ENCODE peak calls at places on chromosomes 11 and 22, in six cellular contexts. F is brain microvascular endothelial cell; R is ACHN; K is activated T-helper 9 cell treated with anti-CD3 and anti-CD28 coated beads, Interleukin-2, amount 50 U/mL, for 16 hours; O is lower lobe of right lung; W is NCI-H460. J is an unnamed sample.

GRCh38 chr22:48175721-48176120 is 1413.3 kb downstream of the TBC1D22A start:
- DNase-seq in F (no peak), K (no peak), W (no peak), R (no peak), O (no peak), J (no peak)

GRCh38 chr22:22032906-22033802 is 50.6 kb upstream of the TOP3B start:
- DNase-seq in O (no peak), R (no peak), K (no peak), W (no peak), F (no peak), J (no peak)

GRCh38 chr22:42990131-42990838 is 24.7 kb downstream of the PACSIN2 start:
- DNase-seq in F (peak), W (peak), O (no peak), K (no peak), R (peak), J (no peak)

GRCh38 chr22:40036591-40037225 is 42.0 kb downstream of the FAM83F start:
- DNase-seq in F (peak), K (peak), O (peak), W (peak), R (peak), J (peak)

GRCh38 chr11:279966-280761 is 2.0 kb downstream of the NLRP6 start:
- DNase-seq in W (no peak), F (no peak), R (peak), K (no peak), O (peak), J (no peak)

GRCh38 chr22:47633111-47633510 is 870.7 kb downstream of the TBC1D22A start:
- DNase-seq in F (no peak), R (no peak), O (no peak), K (no peak), W (no peak), J (no peak)

GRCh38 chr11:2433106-2433925 is 11.0 kb downstream of the TRPM5 start:
- DNase-seq in R (no peak), O (peak), K (no peak), W (no peak), F (no peak), J (no peak)

GRCh38 chr22:21961886-21962654 is 9.4 kb upstream of the PPM1F start:
- DNase-seq in K (no peak), W (no peak), R (no peak), F (peak), O (no peak), J (no peak)

GRCh38 chr11:68137833-68138232 is 16.6 kb upstream of the CHKA start:
- DNase-seq in R (no peak), W (no peak), O (no peak), K (no peak), F (no peak), J (no peak)

GRCh38 chr11:61297741-61298140 is 2.6 kb upstream of the VWCE start:
- DNase-seq in R (peak), F (peak), K (no peak), W (no peak), O (no peak), J (no peak)

GRCh38 chr11:15159085-15159484 is 44.4 kb downstream of the INSC start:
- DNase-seq in R (peak), O (no peak), W (no peak), F (peak), K (no peak), J (peak)

GRCh38 chr11:10930961-10931760 is 73.3 kb upstream of the ZBED5 start:
- DNase-seq in O (peak), K (peak), R (peak), W (peak), F (peak), J (no peak)

GRCh38 chr22:38718414-38718813 is 12.7 kb downstream of the GTPBP1 start:
- DNase-seq in K (no peak), R (peak), W (peak), O (peak), F (peak), J (peak)

GRCh38 chr11:69892986-69893555 is 73.9 kb upstream of the FGF3 start:
- DNase-seq in F (no peak), K (no peak), R (no peak), O (peak), W (no peak), J (no peak)

GRCh38 chr22:17303840-17304779 is 65.2 kb upstream of the CECR2 start:
- DNase-seq in R (no peak), F (no peak), K (peak), O (no peak), W (no peak), J (no peak)

GRCh38 chr11:70656293-70656692 is 258.0 kb downstream of the CTTN start:
- DNase-seq in K (no peak), O (no peak), W (no peak), R (no peak), F (no peak), J (no peak)

GRCh38 chr11:108975641-108976071 is 310.8 kb downstream of the DDX10 start:
- DNase-seq in F (no peak), W (no peak), R (no peak), O (no peak), K (no peak), J (no peak)